ENCODE peak calls at places on chromosome 21, in seven cellular contexts. L, Q, R, X, Z, V and C are unnamed samples.

GRCh38 chr21:25660233-25660632 is 21.2 kb downstream of the JAM2 start:
- DNase-seq in R (no peak), V (no peak), Z (no peak), L (no peak), X (no peak), Q (no peak), C (peak; percentile 5)

GRCh38 chr21:28776251-28776650 is 216.4 kb downstream of the LTN1 start:
- DNase-seq in Q (peak; percentile 75), X (no peak), V (no peak), Z (no peak), R (peak; percentile 96), L (no peak), C (no peak)

GRCh38 chr21:42381347-42381984 is 14.4 kb downstream of the TMPRSS3 start:
- DNase-seq in L (peak; percentile 76), X (no peak), Z (peak; percentile 62), V (no peak), R (peak; percentile 46), Q (peak; percentile 39), C (peak; percentile 77)

GRCh38 chr21:20822559-20823133 is 175.6 kb upstream of the NCAM2 start:
- DNase-seq in Q (no peak), L (no peak), Z (no peak), X (peak; percentile 40), R (no peak), V (no peak), C (peak; percentile 18)

GRCh38 chr21:17903029-17903806 is 84.1 kb upstream of the C21orf91 start:
- DNase-seq in Q (peak; percentile 50), V (no peak), R (peak; percentile 49), X (no peak), L (no peak), Z (peak; percentile 68), C (peak; percentile 46)

GRCh38 chr21:42678118-42678430 is 24.7 kb downstream of the PDE9A start:
- DNase-seq in R (no peak), Q (no peak), L (no peak), X (no peak), V (no peak), Z (no peak), C (no peak)

GRCh38 chr21:14918542-14918941 is 146.3 kb downstream of the NRIP1 start:
- DNase-seq in R (no peak), X (no peak), L (no peak), Q (no peak), Z (peak; percentile 93), V (no peak), C (peak; percentile 18)

GRCh38 chr21:36773111-36773510 is 74.2 kb downstream of the SIM2 start:
- DNase-seq in X (no peak), V (no peak), Z (no peak), Q (peak; percentile 38), L (no peak), R (peak; percentile 89), C (no peak)

GRCh38 chr21:36765229-36765628 is 66.3 kb downstream of the SIM2 start:
- DNase-seq in R (peak; percentile 42), Q (no peak), L (no peak), V (no peak), Z (no peak), X (no peak), C (no peak)

GRCh38 chr21:32190491-32191144 is 88.2 kb downstream of the MIS18A start:
- DNase-seq in Z (no peak), R (no peak), L (no peak), Q (no peak), X (no peak), V (no peak), C (no peak)

GRCh38 chr21:25176637-25177412 is 430.5 kb downstream of the MRPL39 start:
- DNase-seq in Z (no peak), R (peak; percentile 5), V (no peak), X (no peak), L (no peak), Q (no peak), C (no peak)

DNA sequence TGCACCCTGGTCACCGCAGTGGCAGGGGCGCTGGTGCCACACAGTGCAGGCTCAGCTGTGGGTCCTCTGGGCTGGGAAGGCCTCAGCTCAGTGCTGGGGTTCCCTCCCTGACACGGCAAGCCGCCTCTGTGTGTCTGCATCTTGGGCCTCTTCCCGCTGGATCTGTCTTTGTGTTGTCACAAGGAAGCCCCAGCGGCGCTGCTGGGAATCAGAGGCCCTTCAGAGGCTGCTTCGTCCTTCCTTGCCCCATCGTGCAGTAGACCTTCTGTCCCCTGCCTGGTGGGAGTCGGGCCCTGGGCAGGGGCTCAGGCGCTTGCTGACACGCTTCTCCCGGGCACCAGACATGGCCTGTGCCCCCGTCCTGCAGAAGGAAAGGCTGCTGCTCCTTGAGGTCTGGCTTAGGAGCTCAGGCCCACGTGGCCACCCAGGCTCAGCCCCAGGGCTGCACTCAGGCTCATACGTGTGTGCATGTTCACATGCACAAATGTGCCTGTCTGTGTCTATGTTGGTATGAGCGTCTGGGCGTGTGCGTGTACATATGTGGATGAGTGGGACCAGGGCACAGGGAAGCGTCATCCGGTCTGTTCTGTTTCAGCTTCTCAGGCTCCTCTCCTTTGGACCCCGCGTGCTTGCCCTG is 24.3 kb upstream of the DIP2A start:
- DNase-seq in R (no peak), Q (no peak), L (no peak), V (no peak), Z (no peak), X (no peak), C (no peak)
- H2BK5ac ChIP-seq in R (no peak overlapping the region), Q (no peak overlapping the region), L (no peak overlapping the region), V (no peak overlapping the region), Z (no peak overlapping the region), X (no peak overlapping the region), C (no peak overlapping the region)

DNA sequence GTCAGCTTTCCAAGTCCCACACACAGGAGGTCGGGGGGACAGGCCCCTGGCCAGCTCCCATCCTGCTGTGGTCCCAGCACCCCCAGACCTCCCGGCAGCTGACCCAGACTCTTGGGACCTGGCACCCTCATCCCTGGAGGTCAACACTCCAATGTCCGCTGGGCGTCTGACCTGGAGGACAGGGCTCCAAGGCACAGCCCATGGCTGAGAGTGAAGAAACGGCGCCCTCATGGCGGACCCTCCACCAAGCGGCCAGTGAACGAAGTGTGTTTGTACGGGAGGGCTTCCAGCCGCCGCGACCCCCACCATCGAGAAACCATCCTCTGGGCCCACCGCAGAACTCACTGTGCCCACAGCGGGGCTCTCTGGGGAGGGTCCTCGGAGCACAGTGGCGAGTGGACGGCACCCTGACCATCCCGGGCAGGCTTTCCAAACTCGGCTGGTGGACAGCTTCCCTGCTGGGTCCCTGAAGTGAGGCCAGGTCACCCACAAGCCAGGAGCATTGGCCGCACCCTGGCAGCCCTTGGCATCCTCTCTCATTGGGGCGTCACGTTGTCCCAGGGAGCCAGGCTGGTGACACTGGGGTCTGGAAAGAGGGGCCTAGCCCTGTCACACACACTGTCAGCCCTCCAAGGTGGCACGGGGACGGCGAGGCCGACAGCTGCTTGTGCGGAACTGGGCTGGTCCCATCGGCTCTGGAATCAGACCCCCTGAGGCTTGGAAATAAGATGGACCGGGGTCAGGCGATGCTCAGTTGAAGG is 47.8 kb upstream of the COL6A2 start:
- DNase-seq in R (no peak), Z (no peak), L (no peak), Q (no peak), X (no peak), V (peak; percentile 36), C (no peak)
- H3K4me1 ChIP-seq in R (peaks cover 27% of the 10 kb centered on the region), Z (peaks cover 2% of the 10 kb centered on the region), L (no peaks in the 10 kb centered on the region), Q (peaks cover 29% of the 10 kb centered on the region), X (no peaks in the 10 kb centered on the region), V (peaks cover 22% of the 10 kb centered on the region), C (peaks cover 8% of the 10 kb centered on the region)

DNA sequence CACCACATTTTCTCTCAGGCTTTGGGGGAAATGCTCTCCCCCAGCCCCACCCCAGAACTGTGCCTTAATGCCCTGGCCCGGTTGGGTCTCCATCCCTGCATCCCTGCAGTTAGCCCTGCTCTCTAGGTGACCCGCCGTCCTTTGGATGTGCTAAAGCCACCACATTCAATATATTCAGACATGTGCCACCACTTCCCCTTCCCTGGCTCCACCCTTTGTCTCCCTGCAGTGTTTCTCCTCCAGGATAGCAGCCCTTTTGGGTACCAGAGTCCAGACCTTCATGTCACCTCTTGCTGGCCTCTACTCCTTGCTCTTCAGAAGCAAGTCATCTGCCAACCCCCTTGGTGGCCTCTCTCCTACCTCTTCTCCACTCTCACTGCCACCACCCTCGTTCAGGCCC is 41.8 kb downstream of the RUNX1 start:
- DNase-seq in V (no peak), Q (no peak), X (no peak), L (no peak), Z (no peak), R (no peak), C (no peak)
- H3K4me2 ChIP-seq in V (no peak overlapping the region), Q (no peak overlapping the region), X (no peak overlapping the region), L (no peak overlapping the region), Z (no peak overlapping the region), R (no peak overlapping the region), C (no peak overlapping the region)

GRCh38 chr21:44511938-44512275 is 28.1 kb downstream of the KRTAP10-1 start:
- DNase-seq in X (no peak), Z (no peak), R (no peak), L (no peak), Q (no peak), V (no peak), C (no peak)

GRCh38 chr21:44514218-44514520 is 25.8 kb downstream of the KRTAP10-1 start:
- DNase-seq in X (no peak), Z (no peak), R (no peak), V (no peak), L (no peak), Q (no peak), C (no peak)

GRCh38 chr21:44514746-44515358 is 25.1 kb downstream of the KRTAP10-1 start:
- DNase-seq in R (no peak), Z (no peak), Q (no peak), L (no peak), V (no peak), X (no peak), C (no peak)

GRCh38 chr21:44512496-44513388 is 27.3 kb downstream of the KRTAP10-1 start:
- DNase-seq in L (no peak), X (no peak), Z (no peak), Q (no peak), R (no peak), V (no peak), C (no peak)

GRCh38 chr21:44513389-44514217 is 26.4 kb downstream of the KRTAP10-1 start:
- DNase-seq in V (no peak), L (no peak), Z (no peak), X (no peak), Q (no peak), R (no peak), C (no peak)
- H2BK5ac ChIP-seq in V (no peak overlapping the region), L (no peak overlapping the region), Z (no peak overlapping the region), X (no peak overlapping the region), Q (no peak overlapping the region), R (no peak overlapping the region), C (no peak overlapping the region)